ENCODE peak calls at places on chromosomes 2 and 18, in six cellular contexts. One of them, this sample, is unnamed.
A peak's percentile ranks its signal among the peaks of the same experiment; 100 is the strongest.

GRCh38 chr2:96408631-96409542 is 73.3 kb downstream of the NCAPH start:
- DNase-seq in H9: no peak
- DNase-seq in mesenchymal stem cell: no peak
- DNase-seq in neuronal stem cell: peak; percentile 42
- DNase-seq in IMR-90: peak; percentile 38
- DNase-seq in H1: no peak
- DNase-seq in this sample: no peak

GRCh38 chr2:204544961-204545860 is at the start of gene PARD3B:
- DNase-seq in H9: peak; percentile 63
- DNase-seq in IMR-90: peak; percentile 62
- DNase-seq in mesenchymal stem cell: peak; percentile 72
- DNase-seq in neuronal stem cell: peak; percentile 59
- DNase-seq in H1: no peak
- DNase-seq in this sample: peak; percentile 77

GRCh38 chr2:233912799-233913423 is 4.3 kb upstream of the TRPM8 start:
- DNase-seq in IMR-90: peak; percentile 37
- DNase-seq in H9: peak; percentile 81
- DNase-seq in mesenchymal stem cell: peak; percentile 42
- DNase-seq in H1: no peak
- DNase-seq in neuronal stem cell: peak; percentile 54
- DNase-seq in this sample: peak; percentile 75

GRCh38 chr18:65975536-65975935 is 224.7 kb downstream of the CDH7 start:
- DNase-seq in H1: no peak
- DNase-seq in neuronal stem cell: no peak
- DNase-seq in mesenchymal stem cell: no peak
- DNase-seq in IMR-90: no peak
- DNase-seq in H9: no peak
- DNase-seq in this sample: no peak

GRCh38 chr18:75010260-75010659 is 198.7 kb downstream of the PTGR3 start:
- DNase-seq in H9: no peak
- DNase-seq in H1: no peak
- DNase-seq in IMR-90: no peak
- DNase-seq in neuronal stem cell: no peak
- DNase-seq in mesenchymal stem cell: no peak
- DNase-seq in this sample: no peak

GRCh38 chr18:42168487-42168886 is 213.5 kb downstream of the PIK3C3 start:
- DNase-seq in IMR-90: no peak
- DNase-seq in H1: no peak
- DNase-seq in neuronal stem cell: no peak
- DNase-seq in mesenchymal stem cell: no peak
- DNase-seq in H9: no peak
- DNase-seq in this sample: no peak

GRCh38 chr2:37615808-37616673 is 55.4 kb downstream of the CDC42EP3 start:
- DNase-seq in neuronal stem cell: no peak
- DNase-seq in mesenchymal stem cell: no peak
- DNase-seq in H1: no peak
- DNase-seq in H9: no peak
- DNase-seq in IMR-90: no peak
- DNase-seq in this sample: peak; percentile 32

GRCh38 chr2:177758591-177759371 is 313.8 kb downstream of the PDE11A start:
- DNase-seq in neuronal stem cell: peak; percentile 64
- DNase-seq in IMR-90: peak; percentile 42
- DNase-seq in H9: peak; percentile 56
- DNase-seq in mesenchymal stem cell: peak; percentile 85
- DNase-seq in H1: peak; percentile 13
- DNase-seq in this sample: peak; percentile 80

GRCh38 chr2:194319222-194319992 is 1337.6 kb upstream of the SLC39A10 start:
- DNase-seq in IMR-90: no peak
- DNase-seq in mesenchymal stem cell: no peak
- DNase-seq in neuronal stem cell: no peak
- DNase-seq in H1: no peak
- DNase-seq in H9: peak; percentile 32
- DNase-seq in this sample: peak; percentile 51

GRCh38 chr2:225100856-225101294 is 58.6 kb upstream of the DOCK10 start:
- DNase-seq in neuronal stem cell: no peak
- DNase-seq in mesenchymal stem cell: peak; percentile 72
- DNase-seq in IMR-90: peak; percentile 97
- DNase-seq in H9: no peak
- DNase-seq in H1: no peak
- DNase-seq in this sample: peak; percentile 47

GRCh38 chr2:183078163-183078466 is 432 bp upstream of the DUSP19 start:
- DNase-seq in neuronal stem cell: no peak
- DNase-seq in H9: peak; percentile 74
- DNase-seq in mesenchymal stem cell: no peak
- DNase-seq in IMR-90: no peak
- DNase-seq in H1: no peak
- DNase-seq in this sample: no peak

GRCh38 chr2:60294901-60295590 is 258.4 kb downstream of the BCL11A start:
- DNase-seq in H1: no peak
- DNase-seq in mesenchymal stem cell: no peak
- DNase-seq in IMR-90: no peak
- DNase-seq in H9: peak; percentile 33
- DNase-seq in neuronal stem cell: no peak
- DNase-seq in this sample: no peak

GRCh38 chr2:4020649-4021048 is 317.3 kb downstream of the DCDC2C start:
- DNase-seq in IMR-90: no peak
- DNase-seq in mesenchymal stem cell: no peak
- DNase-seq in neuronal stem cell: no peak
- DNase-seq in H1: no peak
- DNase-seq in H9: no peak
- DNase-seq in this sample: no peak

GRCh38 chr18:12637393-12637792 is 20.5 kb downstream of the SPIRE1 start:
- DNase-seq in mesenchymal stem cell: peak; percentile 73
- DNase-seq in H1: no peak
- DNase-seq in IMR-90: peak; percentile 49
- DNase-seq in neuronal stem cell: no peak
- DNase-seq in H9: no peak
- DNase-seq in this sample: peak; percentile 20

GRCh38 chr2:27033253-27033852 is 588 bp downstream of the TMEM214 start:
- DNase-seq in H9: no peak
- DNase-seq in IMR-90: no peak
- DNase-seq in H1: no peak
- DNase-seq in mesenchymal stem cell: no peak
- DNase-seq in neuronal stem cell: no peak
- DNase-seq in this sample: no peak

GRCh38 chr2:16019060-16019475 is 78.7 kb downstream of the MYCN start:
- DNase-seq in IMR-90: no peak
- DNase-seq in H9: no peak
- DNase-seq in mesenchymal stem cell: no peak
- DNase-seq in H1: no peak
- DNase-seq in neuronal stem cell: no peak
- DNase-seq in this sample: peak; percentile 20

GRCh38 chr2:22124003-22124402 is 1000.2 kb downstream of the TDRD15 start:
- DNase-seq in H1: no peak
- DNase-seq in neuronal stem cell: no peak
- DNase-seq in IMR-90: no peak
- DNase-seq in H9: no peak
- DNase-seq in mesenchymal stem cell: no peak
- DNase-seq in this sample: peak; percentile 51

GRCh38 chr2:225865468-225865867 is 466.0 kb downstream of the NYAP2 start:
- DNase-seq in IMR-90: peak; percentile 64
- DNase-seq in mesenchymal stem cell: peak; percentile 67
- DNase-seq in H9: no peak
- DNase-seq in neuronal stem cell: no peak
- DNase-seq in H1: no peak
- DNase-seq in this sample: no peak

GRCh38 chr2:120472031-120472430 is 126.1 kb downstream of the INHBB start:
- DNase-seq in H1: no peak
- DNase-seq in IMR-90: no peak
- DNase-seq in mesenchymal stem cell: no peak
- DNase-seq in neuronal stem cell: no peak
- DNase-seq in H9: no peak
- DNase-seq in this sample: peak; percentile 29

GRCh38 chr2:239670463-239671120 is 269.8 kb upstream of the HDAC4 start:
- DNase-seq in mesenchymal stem cell: no peak
- DNase-seq in IMR-90: no peak
- DNase-seq in H1: no peak
- DNase-seq in neuronal stem cell: no peak
- DNase-seq in H9: no peak
- DNase-seq in this sample: no peak

GRCh38 chr2:74744731-74745505 is 89.0 kb upstream of the HK2 start:
- DNase-seq in mesenchymal stem cell: no peak
- DNase-seq in neuronal stem cell: no peak
- DNase-seq in H9: no peak
- DNase-seq in IMR-90: no peak
- DNase-seq in H1: no peak
- DNase-seq in this sample: no peak

GRCh38 chr18:77132369-77133050 is at the start of gene MBP:
- DNase-seq in IMR-90: no peak
- DNase-seq in mesenchymal stem cell: no peak
- DNase-seq in neuronal stem cell: no peak
- DNase-seq in H1: no peak
- DNase-seq in H9: peak; percentile 78
- DNase-seq in this sample: peak; percentile 74

GRCh38 chr18:77133051-77133919 is 702 bp upstream of the MBP start:
- DNase-seq in H1: no peak
- DNase-seq in IMR-90: no peak
- DNase-seq in H9: peak; percentile 70
- DNase-seq in neuronal stem cell: no peak
- DNase-seq in mesenchymal stem cell: no peak
- DNase-seq in this sample: peak; percentile 62

GRCh38 chr18:77130229-77131099 is 2.1 kb downstream of the MBP start:
- DNase-seq in neuronal stem cell: no peak
- DNase-seq in IMR-90: no peak
- DNase-seq in H9: no peak
- DNase-seq in mesenchymal stem cell: no peak
- DNase-seq in H1: no peak
- DNase-seq in this sample: no peak

GRCh38 chr18:77131100-77131651 is 1.4 kb downstream of the MBP start:
- DNase-seq in IMR-90: no peak
- DNase-seq in H1: no peak
- DNase-seq in H9: no peak
- DNase-seq in mesenchymal stem cell: no peak
- DNase-seq in neuronal stem cell: no peak
- DNase-seq in this sample: no peak

DNA sequence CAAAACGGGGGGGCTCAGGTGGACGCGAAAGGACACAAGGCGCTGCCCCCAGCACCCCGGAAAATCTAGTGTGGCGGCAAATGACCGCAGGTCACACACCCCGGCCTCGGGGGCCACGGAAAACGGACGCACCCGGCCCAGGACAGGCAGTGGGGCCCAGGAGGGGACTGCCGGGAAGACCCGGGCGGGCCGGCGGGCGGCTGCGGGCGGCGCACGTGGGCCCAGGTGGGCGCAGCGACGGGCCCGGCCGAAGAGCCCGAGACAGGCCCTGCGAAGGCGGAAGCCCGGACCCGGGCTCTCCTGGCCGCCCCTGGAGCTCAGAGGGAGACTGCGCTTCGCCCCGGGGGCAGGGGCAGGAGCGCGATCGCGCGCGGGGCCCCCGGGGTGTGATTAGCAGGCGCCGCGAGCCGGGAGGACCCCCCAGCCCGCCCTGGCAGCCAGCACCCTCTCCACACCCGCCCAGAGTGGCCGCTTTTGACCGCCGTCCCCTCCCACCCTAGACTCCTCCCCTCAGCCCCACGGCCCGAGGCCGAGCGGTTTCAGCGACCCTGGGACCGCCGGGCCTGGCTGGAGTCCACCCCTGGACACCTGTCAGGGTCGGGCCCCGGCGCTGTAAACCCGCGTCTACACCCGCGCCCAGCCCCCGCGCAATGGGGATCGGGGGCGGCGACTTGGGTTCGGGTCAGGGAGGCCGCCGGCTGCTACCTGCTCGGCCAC is 773 bp downstream of the MBP start:
- DNase-seq in H1: no peak
- DNase-seq in IMR-90: no peak
- DNase-seq in neuronal stem cell: no peak
- DNase-seq in mesenchymal stem cell: peak; percentile 45
- DNase-seq in H9: no peak
- DNase-seq in this sample: no peak
- H2BK120ac ChIP-seq in H1: no peak overlapping the region
- H2BK120ac ChIP-seq in IMR-90: peak overlapping the region; percentile 20
- H2BK120ac ChIP-seq in neuronal stem cell: no peak overlapping the region
- H2BK120ac ChIP-seq in mesenchymal stem cell: peak overlapping the region; percentile 71
- H2BK120ac ChIP-seq in H9: no peak overlapping the region
- H2BK120ac ChIP-seq in this sample: no peak overlapping the region

GRCh38 chr18:63534615-63535014 is 7.6 kb upstream of the SERPINB12 start:
- DNase-seq in H9: no peak
- DNase-seq in H1: no peak
- DNase-seq in IMR-90: no peak
- DNase-seq in mesenchymal stem cell: no peak
- DNase-seq in neuronal stem cell: no peak
- DNase-seq in this sample: no peak
- H2BK15ac ChIP-seq in H9: no peak overlapping the region
- H2BK15ac ChIP-seq in H1: no peak overlapping the region
- H2BK15ac ChIP-seq in IMR-90: no peak overlapping the region
- H2BK15ac ChIP-seq in mesenchymal stem cell: no peak overlapping the region
- H2BK15ac ChIP-seq in neuronal stem cell: no peak overlapping the region
- H2BK15ac ChIP-seq in this sample: no peak overlapping the region

DNA sequence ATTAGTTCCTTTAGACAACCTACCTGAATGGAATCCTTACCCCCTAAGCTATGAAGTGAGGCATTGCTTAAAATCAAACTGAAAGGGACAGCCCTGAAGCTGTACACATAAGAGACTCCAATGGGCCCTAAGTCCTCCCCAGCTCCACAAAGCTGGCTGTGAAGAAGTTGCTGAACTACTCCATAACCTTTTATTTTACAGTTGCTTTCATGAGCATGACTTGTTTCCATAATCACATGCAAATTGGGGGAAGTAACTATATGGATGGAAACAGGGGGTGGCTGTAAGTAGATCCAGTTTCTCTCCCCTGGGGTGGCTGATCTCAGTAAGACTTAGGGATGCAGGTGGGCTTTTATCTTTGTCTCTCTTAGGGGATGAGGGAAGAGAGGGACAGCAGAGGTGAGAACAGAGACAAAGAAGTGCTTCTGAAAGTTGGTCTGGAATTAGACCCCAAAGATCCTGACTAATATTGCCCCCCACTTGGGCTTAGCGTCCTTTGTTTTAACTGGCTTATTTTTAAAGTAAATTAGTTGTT is 5.5 kb downstream of the FZD5 start:
- DNase-seq in mesenchymal stem cell: no peak
- DNase-seq in neuronal stem cell: no peak
- DNase-seq in H1: no peak
- DNase-seq in H9: no peak
- DNase-seq in IMR-90: no peak
- DNase-seq in this sample: no peak
- H3K9ac ChIP-seq in mesenchymal stem cell: no peak overlapping the region
- H3K9ac ChIP-seq in neuronal stem cell: no peak overlapping the region
- H3K9ac ChIP-seq in H1: no peak overlapping the region
- H3K9ac ChIP-seq in H9: no peak overlapping the region
- H3K9ac ChIP-seq in IMR-90: no peak overlapping the region
- H3K9ac ChIP-seq in this sample: no peak overlapping the region

GRCh38 chr18:58863539-58864145 is 1.0 kb upstream of the ZNF532 start:
- DNase-seq in IMR-90: peak; percentile 30
- DNase-seq in H9: no peak
- DNase-seq in H1: no peak
- DNase-seq in mesenchymal stem cell: peak; percentile 64
- DNase-seq in neuronal stem cell: peak; percentile 60
- DNase-seq in this sample: no peak
- H2BK120ac ChIP-seq in IMR-90: peak overlapping the region; percentile 97
- H2BK120ac ChIP-seq in H9: peak overlapping the region; percentile 7
- H2BK120ac ChIP-seq in H1: no peak overlapping the region
- H2BK120ac ChIP-seq in mesenchymal stem cell: peak overlapping the region; percentile 100
- H2BK120ac ChIP-seq in neuronal stem cell: peak overlapping the region; percentile 77
- H2BK120ac ChIP-seq in this sample: peak overlapping the region; percentile 100

GRCh38 chr2:97748397-97748796 is 35.0 kb downstream of the ZAP70 start:
- DNase-seq in H9: peak; percentile 91
- DNase-seq in IMR-90: no peak
- DNase-seq in H1: peak; percentile 57
- DNase-seq in neuronal stem cell: peak; percentile 37
- DNase-seq in mesenchymal stem cell: no peak
- DNase-seq in this sample: peak; percentile 94
- H2BK15ac ChIP-seq in H9: no peak overlapping the region
- H2BK15ac ChIP-seq in IMR-90: no peak overlapping the region
- H2BK15ac ChIP-seq in H1: no peak overlapping the region
- H2BK15ac ChIP-seq in neuronal stem cell: no peak overlapping the region
- H2BK15ac ChIP-seq in mesenchymal stem cell: no peak overlapping the region
- H2BK15ac ChIP-seq in this sample: no peak overlapping the region

GRCh38 chr18:24986611-24987270 is 365.2 kb downstream of the ZNF521 start:
- DNase-seq in mesenchymal stem cell: peak; percentile 42
- DNase-seq in neuronal stem cell: no peak
- DNase-seq in H1: no peak
- DNase-seq in IMR-90: peak; percentile 50
- DNase-seq in H9: no peak
- DNase-seq in this sample: peak; percentile 48
- H3K9ac ChIP-seq in mesenchymal stem cell: peak overlapping the region; percentile 89
- H3K9ac ChIP-seq in neuronal stem cell: no peak overlapping the region
- H3K9ac ChIP-seq in H1: no peak overlapping the region
- H3K9ac ChIP-seq in IMR-90: peak overlapping the region; percentile 21
- H3K9ac ChIP-seq in H9: no peak overlapping the region
- H3K9ac ChIP-seq in this sample: peak overlapping the region; percentile 66

This sample was measured in mesendoderm.